ENCODE peak calls at places on chromosomes 6 and 20, in four cellular contexts. A is neural progenitor cell, E is astrocyte of the spinal cord, T is PC-3. B is an unnamed sample.

GRCh38 chr6:70210462-70210861 is 92.4 kb downstream of the COL9A1 start:
- DNase-seq in A (no peak), T (peak), E (peak), B (no peak)

GRCh38 chr6:1491920-1492319 is 102.5 kb downstream of the FOXF2 start:
- DNase-seq in T (no peak), A (no peak), E (no peak), B (no peak)

GRCh38 chr6:168584251-168584650 is 143.3 kb downstream of the SMOC2 start:
- DNase-seq in E (no peak), T (no peak), A (no peak), B (no peak)

GRCh38 chr6:111210074-111210729 is 122.9 kb downstream of the SLC16A10 start:
- DNase-seq in E (peak), T (peak), A (peak), B (no peak)

GRCh38 chr6:113936093-113936934 is 34.6 kb downstream of the HDAC2 start:
- DNase-seq in A (peak), T (peak), E (peak), B (no peak)

GRCh38 chr6:18561006-18561750 is 174.0 kb downstream of the RNF144B start:
- DNase-seq in A (no peak), E (no peak), T (no peak), B (no peak)

GRCh38 chr20:52105573-52106422 is 85.8 kb downstream of the ZFP64 start:
- DNase-seq in T (peak), E (peak), A (peak), B (no peak)

GRCh38 chr6:72622094-72622540 is 253 bp downstream of the KCNQ5 start:
- DNase-seq in E (peak), T (no peak), A (peak), B (no peak)

GRCh38 chr6:112150363-112150762 is 63.0 kb downstream of the FAM229B start:
- DNase-seq in A (no peak), T (no peak), E (no peak), B (no peak)

GRCh38 chr6:141103246-141103645 is 1029.5 kb upstream of the GJE1 start:
- DNase-seq in T (peak), A (no peak), E (peak), B (no peak)

GRCh38 chr6:16496982-16497823 is 258.8 kb downstream of the GMPR start:
- DNase-seq in T (no peak), A (peak), E (no peak), B (no peak)

GRCh38 chr20:62694868-62695267 is 13.8 kb upstream of the NTSR1 start:
- DNase-seq in A (no peak), E (no peak), T (no peak), B (no peak)

GRCh38 chr20:62693523-62693922 is 15.1 kb upstream of the NTSR1 start:
- DNase-seq in A (no peak), T (no peak), E (no peak), B (no peak)

GRCh38 chr20:62692176-62692575 is 16.5 kb upstream of the NTSR1 start:
- DNase-seq in A (no peak), T (no peak), E (no peak), B (no peak)

GRCh38 chr20:62695448-62696414 is 12.9 kb upstream of the NTSR1 start:
- DNase-seq in A (no peak), E (no peak), T (no peak), B (no peak)

GRCh38 chr20:62694106-62694505 is 14.5 kb upstream of the NTSR1 start:
- DNase-seq in A (no peak), T (no peak), E (no peak), B (no peak)
- TF ChIP-seq CTCF in A (no peak), T (peak), E (no peak), B (no peak)

GRCh38 chr20:35012227-35013069 is 56.8 kb downstream of the MYH7B start:
- DNase-seq in T (no peak), A (no peak), E (no peak), B (no peak)
- TF ChIP-seq CTCF in T (no peak), A (no peak), E (no peak), B (no peak)

GRCh38 chr6:37698264-37699137 is 818 bp upstream of the MDGA1 start:
- DNase-seq in A (peak), T (peak), E (peak), B (no peak)
- TF ChIP-seq CTCF in A (no peak), T (peak), E (no peak), B (no peak)

GRCh38 chr20:61977387-61977786 is 88.3 kb downstream of the TAF4 start:
- DNase-seq in E (no peak), T (no peak), A (no peak), B (no peak)

GRCh38 chr20:61975411-61975810 is 90.3 kb downstream of the TAF4 start:
- DNase-seq in T (no peak), A (no peak), E (no peak), B (no peak)

GRCh38 chr20:61974357-61974665 is 91.4 kb downstream of the TAF4 start:
- DNase-seq in A (no peak), E (no peak), T (no peak), B (no peak)

GRCh38 chr20:61976650-61977332 is 88.9 kb downstream of the TAF4 start:
- DNase-seq in A (no peak), E (no peak), T (no peak), B (no peak)

DNA sequence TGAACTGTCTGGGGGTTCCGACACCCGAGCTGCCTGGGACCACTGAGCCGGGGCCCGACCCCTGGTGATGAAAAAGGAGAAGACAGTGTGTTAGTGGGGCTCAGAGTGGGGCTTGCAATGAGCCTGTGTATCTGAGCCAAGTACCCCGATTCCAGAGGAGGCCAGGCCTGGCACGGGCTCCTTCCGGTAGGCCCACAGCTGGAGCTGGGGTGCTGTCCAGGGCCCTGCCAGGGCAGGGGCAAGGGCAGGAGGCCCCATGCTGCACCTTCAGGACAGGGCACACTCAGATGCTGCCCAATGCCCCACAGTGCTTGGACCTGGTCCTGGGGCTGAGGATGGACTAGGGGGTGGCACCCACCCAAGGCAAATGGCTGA is 89.4 kb downstream of the TAF4 start:
- DNase-seq in E (no peak), T (no peak), A (no peak), B (no peak)
- TF ChIP-seq CTCF in E (no peak), T (no peak), A (peak), B (no peak)

GRCh38 chr6:10382322-10382721 is 32.6 kb downstream of the TFAP2A start:
- DNase-seq in A (peak), T (no peak), E (no peak), B (no peak)

GRCh38 chr6:10381830-10382208 is 33.1 kb downstream of the TFAP2A start:
- DNase-seq in E (no peak), T (no peak), A (peak), B (no peak)

GRCh38 chr6:10382728-10383127 is 32.1 kb downstream of the TFAP2A start:
- DNase-seq in T (no peak), A (no peak), E (no peak), B (no peak)

GRCh38 chr6:10383312-10384063 is 31.4 kb downstream of the TFAP2A start:
- DNase-seq in T (peak), E (no peak), A (peak), B (no peak)

DNA sequence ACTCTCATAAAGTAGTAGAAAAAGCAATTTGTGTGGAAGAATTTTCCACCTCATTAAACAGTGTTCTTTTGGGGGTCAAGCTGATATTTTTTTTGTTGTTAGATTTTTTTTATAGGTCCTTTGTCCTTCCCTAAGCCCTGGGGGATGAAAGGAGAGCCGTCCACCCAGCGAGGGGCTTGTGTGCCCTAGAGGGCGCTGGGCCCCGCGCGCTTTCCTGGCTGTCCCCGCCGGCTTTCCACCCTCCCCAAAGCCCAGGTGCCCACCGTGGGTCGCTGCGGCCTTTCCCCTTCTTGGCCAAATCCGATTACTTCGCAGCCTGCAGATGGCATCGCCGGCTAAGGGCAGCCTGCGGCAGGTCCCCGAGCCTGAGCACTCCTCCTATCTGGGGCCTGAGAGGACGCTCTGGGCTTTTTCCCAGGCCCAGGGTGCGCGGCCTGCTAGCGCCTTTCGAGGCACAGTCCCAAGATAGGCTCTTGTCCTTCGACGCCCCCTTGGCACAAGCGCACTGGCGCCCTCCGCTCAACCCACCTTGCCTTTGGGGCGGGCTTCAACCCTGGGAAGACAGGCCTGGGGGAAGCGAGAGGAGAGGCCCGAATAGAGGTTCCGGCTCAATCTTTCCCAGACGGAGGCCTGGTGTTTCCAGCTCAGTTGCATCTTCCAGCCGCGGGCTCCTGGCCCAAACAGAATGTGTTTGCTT is 33.6 kb downstream of the TFAP2A start:
- DNase-seq in A (peak), E (no peak), T (no peak), B (no peak)
- TF ChIP-seq CTCF in A (peak), E (no peak), T (no peak), B (no peak)

DNA sequence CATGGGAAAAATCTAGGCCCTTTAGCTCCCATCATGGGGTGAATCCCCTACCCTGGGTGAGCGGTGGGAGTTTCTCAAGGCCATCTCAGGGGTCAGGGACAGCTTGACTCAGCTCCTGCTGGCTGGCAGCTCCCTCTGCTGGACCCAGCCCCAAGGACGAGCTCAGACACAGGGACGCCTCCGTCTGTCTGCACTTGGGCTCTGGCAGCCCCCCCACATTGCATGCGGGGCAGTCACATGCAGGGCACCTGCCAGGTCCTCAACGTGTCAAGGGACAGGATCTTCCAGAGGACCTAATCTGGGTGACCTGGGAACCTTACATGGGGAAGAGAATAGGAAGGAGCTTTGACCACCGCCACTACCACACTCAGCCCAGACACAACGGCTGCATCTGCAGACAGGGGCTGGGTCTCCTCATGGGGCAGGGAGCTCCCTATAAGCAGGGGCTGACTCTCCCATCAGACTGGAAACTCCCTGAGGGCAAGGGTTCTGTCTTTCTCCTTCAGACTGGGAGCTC is 173.4 kb downstream of the MRPL14 start:
- DNase-seq in T (no peak), E (no peak), A (peak), B (no peak)
- TF ChIP-seq CTCF in T (peak), E (peak), A (peak), B (no peak)

GRCh38 chr6:24933266-24933665 is 2.5 kb downstream of the RIPOR2 start:
- DNase-seq in A (no peak), E (no peak), T (no peak), B (no peak)

GRCh38 chr6:24932832-24933231 is 2.9 kb downstream of the RIPOR2 start:
- DNase-seq in E (no peak), T (no peak), A (no peak), B (no peak)

GRCh38 chr6:24935323-24935722 is 437 bp downstream of the RIPOR2 start:
- DNase-seq in E (no peak), T (peak), A (no peak), B (no peak)

GRCh38 chr6:24935753-24936152 is at the start of gene RIPOR2:
- DNase-seq in E (no peak), T (no peak), A (peak), B (no peak)

DNA sequence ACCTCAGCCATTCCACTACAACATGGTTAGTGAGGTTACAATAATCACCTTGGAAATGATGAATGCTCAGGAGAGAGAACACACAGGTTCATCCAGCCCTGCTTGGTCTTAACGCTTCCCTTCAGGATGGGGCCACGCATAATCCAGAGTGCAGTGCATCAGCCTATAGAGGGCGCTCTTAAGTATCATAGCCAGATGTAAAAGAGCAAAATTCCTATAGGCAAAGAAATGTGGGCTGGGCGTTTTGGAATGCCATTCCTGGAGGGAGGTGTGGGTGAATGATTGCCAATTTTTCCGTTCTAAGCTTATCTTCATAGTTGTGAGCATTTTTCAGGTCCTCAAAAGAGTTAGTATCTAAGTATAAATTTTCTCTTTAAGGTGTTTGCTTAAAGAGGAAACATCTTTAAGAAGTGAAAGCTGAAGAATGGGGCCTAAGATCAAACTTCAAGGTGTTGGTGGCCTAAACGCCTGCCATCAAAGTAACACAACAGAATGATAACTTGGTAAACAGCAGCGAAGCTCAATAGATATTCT is 1.8 kb downstream of the RIPOR2 start:
- DNase-seq in A (peak), T (peak), E (no peak), B (no peak)
- TF ChIP-seq CTCF in A (peak), T (peak), E (peak), B (no peak)

DNA sequence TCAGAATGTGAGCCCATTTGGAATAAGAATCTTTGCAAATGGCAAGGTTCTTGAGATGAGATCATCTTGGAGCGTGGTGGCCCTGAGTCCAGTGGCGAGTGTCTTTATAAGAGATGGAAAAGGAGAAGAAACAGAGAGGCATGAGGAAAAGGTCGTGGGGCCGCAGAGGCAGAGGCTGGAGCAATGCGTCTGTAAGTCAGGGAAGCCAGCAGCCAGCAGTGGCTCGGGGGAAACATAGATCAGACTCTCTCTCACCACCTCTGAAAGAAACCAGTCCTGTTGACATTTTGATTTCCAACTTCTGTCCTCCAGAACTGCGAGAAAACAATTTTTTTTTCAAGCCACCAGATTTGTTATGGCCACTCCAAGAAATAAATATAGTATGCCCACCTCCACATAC is 226.6 kb downstream of the TFAP2C start:
- DNase-seq in A (no peak), T (no peak), E (no peak), B (no peak)
- TF ChIP-seq CTCF in A (no peak), T (no peak), E (no peak), B (no peak)